ENCODE peak calls at places on chromosome 16, in six cellular contexts. B is heart left ventricle, W is WTC11, V is fibroblast of lung, X is kidney epithelial cell, E is type B pancreatic cell. F is an unnamed sample.

GRCh38 chr16:80080287-80080851 is 460.4 kb upstream of the DYNLRB2 start:
- DNase-seq in E (no peak), X (no peak), V (no peak), B (no peak), W (no peak), F (no peak)

GRCh38 chr16:62738631-62739030 is 702.4 kb upstream of the CDH8 start:
- DNase-seq in W (no peak), X (no peak), E (no peak), B (no peak), V (no peak), F (no peak)

GRCh38 chr16:58471209-58471975 is 28.6 kb upstream of the NDRG4 start:
- DNase-seq in W (no peak), B (peak), X (no peak), V (no peak), E (no peak), F (peak)

GRCh38 chr16:15434425-15435215 is at the start of gene BMERB1:
- DNase-seq in B (peak), W (peak), V (peak), E (peak), X (no peak), F (peak)

GRCh38 chr16:17354121-17354750 is 116.5 kb downstream of the XYLT1 start:
- DNase-seq in E (no peak), V (no peak), W (no peak), B (no peak), X (no peak), F (no peak)

GRCh38 chr16:28231763-28232162 is 20.0 kb upstream of the XPO6 start:
- DNase-seq in W (no peak), X (no peak), B (no peak), E (no peak), V (no peak), F (no peak)

GRCh38 chr16:58026139-58026704 is 668 bp downstream of the MMP15 start:
- DNase-seq in W (peak), X (no peak), B (peak), V (peak), E (no peak), F (peak)

GRCh38 chr16:15572329-15573001 is 70.5 kb downstream of the MARF1 start:
- DNase-seq in E (no peak), X (no peak), V (peak), B (no peak), W (no peak), F (no peak)

GRCh38 chr16:84932691-84933090 is 78.6 kb downstream of the ZDHHC7 start:
- DNase-seq in E (no peak), W (no peak), X (no peak), V (no peak), B (no peak), F (no peak)

GRCh38 chr16:5730783-5731182 is 633.2 kb upstream of the EEF2KMT start:
- DNase-seq in W (no peak), B (no peak), E (no peak), X (no peak), V (no peak), F (no peak)

GRCh38 chr16:19001788-19002187 is 18.1 kb downstream of the TMC7 start:
- DNase-seq in X (no peak), B (no peak), E (no peak), V (peak), W (no peak), F (no peak)

GRCh38 chr16:50839920-50840729 is 98.2 kb downstream of the CYLD start:
- DNase-seq in E (peak), B (no peak), X (no peak), V (no peak), W (no peak), F (peak)

GRCh38 chr16:20225334-20225733 is 102.0 kb downstream of the GP2 start:
- DNase-seq in X (no peak), W (no peak), E (no peak), B (no peak), V (no peak), F (no peak)

GRCh38 chr16:51875834-51876725 is 670.9 kb downstream of the TOX3 start:
- DNase-seq in W (peak), E (no peak), B (no peak), X (no peak), V (no peak), F (peak)

GRCh38 chr16:54936086-54936978 is 5.7 kb downstream of the IRX5 start:
- DNase-seq in V (no peak), B (peak), W (peak), X (no peak), E (no peak), F (peak)

GRCh38 chr16:71409038-71409775 is 32.6 kb downstream of the TLE7 start:
- DNase-seq in X (no peak), W (no peak), E (no peak), B (no peak), V (no peak), F (peak)

GRCh38 chr16:74304164-74304834 is 7.7 kb downstream of the PSMD7 start:
- DNase-seq in B (no peak), E (no peak), X (no peak), W (no peak), V (no peak), F (no peak)
- TF ChIP-seq CTCF in B (no peak), E (peak), X (peak), W (no peak), V (peak), F (peak)

DNA sequence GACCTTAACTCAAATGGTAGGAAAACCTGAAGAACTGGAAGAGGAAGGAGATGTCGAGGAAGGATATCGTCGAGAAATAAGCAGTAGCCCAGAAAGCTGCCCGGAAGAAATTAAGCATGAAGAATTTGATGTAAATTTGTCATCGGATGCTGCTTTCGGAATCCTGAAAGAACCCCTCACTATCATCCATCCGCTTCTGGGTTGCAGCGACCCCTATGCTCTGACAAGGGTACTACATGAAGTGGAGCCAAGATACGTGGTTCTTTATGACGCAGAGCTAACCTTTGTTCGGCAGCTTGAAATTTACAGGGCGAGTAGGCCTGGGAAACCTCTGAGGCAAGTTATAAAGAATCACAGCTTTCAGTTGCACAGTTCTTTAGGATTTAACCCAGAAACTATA is 15.5 kb downstream of the ERCC4 start:
- DNase-seq in V (no peak), X (no peak), W (peak), B (no peak), E (no peak), F (peak)
- TF ChIP-seq CTCF in V (peak), X (peak), W (peak), B (peak), E (peak), F (peak)

DNA sequence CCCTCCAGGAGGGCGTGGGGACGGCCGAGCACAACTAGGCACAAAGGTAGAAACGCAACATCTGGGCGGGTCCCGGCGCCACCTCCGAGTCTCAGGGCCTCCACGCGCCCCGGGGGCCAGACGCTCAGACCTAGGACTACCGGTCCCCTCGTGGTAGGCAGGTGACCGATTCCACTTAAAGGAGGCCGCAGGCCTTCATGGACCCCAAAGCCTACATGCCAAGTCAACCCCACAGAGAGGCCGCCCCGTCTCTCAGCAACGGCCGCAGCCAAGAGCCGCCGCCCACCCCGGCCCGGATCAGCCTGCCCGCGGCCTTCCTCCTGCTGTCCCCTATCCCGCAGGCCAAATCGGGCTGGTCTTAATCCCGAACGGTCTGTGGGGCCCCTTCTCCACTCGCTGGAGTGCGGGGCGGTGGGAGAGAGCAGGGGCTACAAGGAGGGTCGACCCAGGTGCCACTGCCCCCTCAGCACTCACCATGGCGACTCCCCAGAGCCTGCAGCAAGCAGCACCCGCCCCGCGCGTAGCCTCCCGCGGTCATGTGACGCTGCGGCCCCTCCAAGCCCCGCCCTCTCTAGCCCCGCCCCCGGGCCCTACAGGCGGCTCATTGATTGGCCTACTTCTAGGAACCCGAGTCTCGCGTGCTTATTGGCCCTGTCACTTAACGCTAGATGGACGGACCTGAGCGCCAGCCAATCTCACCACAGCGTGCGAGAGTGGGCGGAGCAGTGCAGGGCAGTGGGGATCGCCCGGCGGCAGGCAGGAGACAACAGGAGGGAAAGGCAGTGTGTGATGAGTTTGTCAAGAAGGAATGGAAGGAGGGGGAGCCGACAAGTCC is at the start of gene VPS35:
- DNase-seq in E (peak), V (peak), X (peak), B (peak), W (peak), F (peak)
- TF ChIP-seq CTCF in E (peak), V (no peak), X (peak), B (peak), W (peak), F (peak)

GRCh38 chr16:88088161-88088581 is 136.9 kb downstream of the BANP start:
- DNase-seq in W (no peak), X (no peak), E (no peak), V (peak), B (peak), F (no peak)
- TF ChIP-seq CTCF in W (no peak), X (no peak), E (no peak), V (no peak), B (no peak), F (no peak)

GRCh38 chr16:81932668-81933067 is 78.6 kb downstream of the SDR42E1 start:
- DNase-seq in X (no peak), B (no peak), W (no peak), E (no peak), V (no peak), F (no peak)
- TF ChIP-seq CTCF in X (no peak), B (no peak), W (no peak), E (no peak), V (no peak), F (peak)

GRCh38 chr16:85947511-85948509 is 48.8 kb downstream of the IRF8 start:
- DNase-seq in B (no peak), W (no peak), X (no peak), V (no peak), E (no peak), F (no peak)

GRCh38 chr16:85944572-85945423 is 45.8 kb downstream of the IRF8 start:
- DNase-seq in W (no peak), X (no peak), B (no peak), V (no peak), E (no peak), F (no peak)

GRCh38 chr16:85943702-85944101 is 44.7 kb downstream of the IRF8 start:
- DNase-seq in E (no peak), X (no peak), W (no peak), V (no peak), B (no peak), F (no peak)

GRCh38 chr16:85946680-85947510 is 47.9 kb downstream of the IRF8 start:
- DNase-seq in B (no peak), E (no peak), W (no peak), V (no peak), X (no peak), F (no peak)

GRCh38 chr16:85945424-85945751 is 46.4 kb downstream of the IRF8 start:
- DNase-seq in X (no peak), W (no peak), E (no peak), V (no peak), B (no peak), F (no peak)
- TF ChIP-seq CTCF in X (no peak), W (no peak), E (no peak), V (no peak), B (no peak), F (no peak)

GRCh38 chr16:48526058-48526957 is 83.7 kb downstream of the N4BP1 start:
- DNase-seq in W (peak), E (no peak), B (no peak), V (no peak), X (no peak), F (peak)
- TF ChIP-seq CTCF in W (no peak), E (no peak), B (no peak), V (no peak), X (peak), F (peak)

GRCh38 chr16:3092501-3092991 is 6.5 kb downstream of the ZSCAN10 start:
- DNase-seq in W (no peak), B (no peak), E (no peak), X (no peak), V (no peak), F (no peak)
- TF ChIP-seq CTCF in W (no peak), B (no peak), E (no peak), X (no peak), V (no peak), F (no peak)

F was measured in endodermal cell.